ENCODE peak calls at places on chromosomes 11 and 22, in four cellular contexts. C is HepG2, I is GM12878, J is H1. W is an unnamed sample.

GRCh38 chr11:65912840-65913239 is 6.0 kb downstream of the C11orf68 start:
- DNase-seq in J (no peak), I (no peak), C (no peak), W (no peak)

GRCh38 chr11:119615003-119615878 is 113.8 kb downstream of the NECTIN1 start:
- DNase-seq in C (peak), I (peak), J (no peak), W (no peak)

GRCh38 chr11:114193730-114194674 is 102.2 kb upstream of the NNMT start:
- DNase-seq in J (no peak), I (no peak), C (no peak), W (no peak)

GRCh38 chr11:123103326-123103980 is 41.5 kb upstream of the HSPA8 start:
- DNase-seq in J (no peak), C (peak), I (no peak), W (peak)

GRCh38 chr11:1516273-1517067 is 29.9 kb upstream of the MOB2 start:
- DNase-seq in J (no peak), I (no peak), C (no peak), W (no peak)

GRCh38 chr22:20422271-20422958 is 15.2 kb downstream of the SCARF2 start:
- DNase-seq in J (no peak), C (no peak), I (no peak), W (no peak)

GRCh38 chr11:71269603-71270511 is 17.5 kb upstream of the SHANK2 start:
- DNase-seq in I (no peak), J (peak), C (no peak), W (no peak)

GRCh38 chr22:21726650-21727049 is 8.9 kb downstream of the YPEL1 start:
- DNase-seq in C (peak), J (peak), I (no peak), W (peak)

GRCh38 chr11:66113132-66113856 is 43.2 kb downstream of the PACS1 start:
- DNase-seq in I (no peak), J (no peak), C (peak), W (no peak)

GRCh38 chr11:129592191-129592590 is 216.5 kb downstream of the BARX2 start:
- DNase-seq in J (no peak), I (no peak), C (no peak), W (no peak)

GRCh38 chr11:122661182-122661945 is 5.8 kb downstream of the UBASH3B start:
- DNase-seq in C (no peak), I (no peak), J (no peak), W (no peak)

GRCh38 chr22:49632199-49633009 is 195.3 kb downstream of the BRD1 start:
- DNase-seq in C (peak), J (peak), I (no peak), W (peak)

GRCh38 chr11:3854977-3855807 is at the start of gene STIM1:
- DNase-seq in C (peak), I (peak), J (peak), W (peak)

GRCh38 chr11:3855808-3856491 is 486 bp downstream of the STIM1 start:
- DNase-seq in I (no peak), C (no peak), J (peak), W (no peak)

GRCh38 chr11:3853545-3853842 is 2.0 kb upstream of the STIM1 start:
- DNase-seq in C (no peak), J (no peak), I (no peak), W (no peak)

GRCh38 chr11:3853935-3854659 is 1.4 kb upstream of the STIM1 start:
- DNase-seq in J (no peak), I (peak), C (no peak), W (no peak)

DNA sequence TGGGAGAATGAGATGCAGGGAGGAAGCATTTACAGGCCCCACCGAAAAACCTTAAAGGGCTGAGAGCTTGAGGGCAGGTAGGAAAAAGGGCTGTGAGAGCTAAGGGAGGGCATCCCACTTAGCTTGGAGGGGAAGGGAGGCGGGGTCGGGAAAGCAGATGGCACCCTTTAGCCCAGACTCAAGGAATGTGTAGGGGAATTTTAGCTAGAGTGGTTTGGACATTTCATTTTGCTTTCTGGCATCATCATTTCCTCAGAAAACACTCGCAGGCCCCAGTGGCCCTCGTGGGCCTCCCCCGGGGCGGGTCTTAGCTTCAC is 846 bp upstream of the STIM1 start:
- DNase-seq in J (no peak), I (no peak), C (no peak), W (no peak)
- H3K4me3 ChIP-seq in J (peak), I (peak), C (peak), W (peak)

GRCh38 chr11:31110825-31111224 is 258.7 kb downstream of the DCDC1 start:
- DNase-seq in J (no peak), I (no peak), C (no peak), W (no peak)
- TF ChIP-seq ZNF274 in J (no peak), I (no peak), C (no peak), W (no peak)

GRCh38 chr22:40240671-40241070 is 62.9 kb downstream of the TNRC6B start:
- DNase-seq in J (no peak), I (no peak), C (no peak), W (no peak)
- TF ChIP-seq SUZ12 in J (no peak), I (no peak), C (no peak), W (no peak)

DNA sequence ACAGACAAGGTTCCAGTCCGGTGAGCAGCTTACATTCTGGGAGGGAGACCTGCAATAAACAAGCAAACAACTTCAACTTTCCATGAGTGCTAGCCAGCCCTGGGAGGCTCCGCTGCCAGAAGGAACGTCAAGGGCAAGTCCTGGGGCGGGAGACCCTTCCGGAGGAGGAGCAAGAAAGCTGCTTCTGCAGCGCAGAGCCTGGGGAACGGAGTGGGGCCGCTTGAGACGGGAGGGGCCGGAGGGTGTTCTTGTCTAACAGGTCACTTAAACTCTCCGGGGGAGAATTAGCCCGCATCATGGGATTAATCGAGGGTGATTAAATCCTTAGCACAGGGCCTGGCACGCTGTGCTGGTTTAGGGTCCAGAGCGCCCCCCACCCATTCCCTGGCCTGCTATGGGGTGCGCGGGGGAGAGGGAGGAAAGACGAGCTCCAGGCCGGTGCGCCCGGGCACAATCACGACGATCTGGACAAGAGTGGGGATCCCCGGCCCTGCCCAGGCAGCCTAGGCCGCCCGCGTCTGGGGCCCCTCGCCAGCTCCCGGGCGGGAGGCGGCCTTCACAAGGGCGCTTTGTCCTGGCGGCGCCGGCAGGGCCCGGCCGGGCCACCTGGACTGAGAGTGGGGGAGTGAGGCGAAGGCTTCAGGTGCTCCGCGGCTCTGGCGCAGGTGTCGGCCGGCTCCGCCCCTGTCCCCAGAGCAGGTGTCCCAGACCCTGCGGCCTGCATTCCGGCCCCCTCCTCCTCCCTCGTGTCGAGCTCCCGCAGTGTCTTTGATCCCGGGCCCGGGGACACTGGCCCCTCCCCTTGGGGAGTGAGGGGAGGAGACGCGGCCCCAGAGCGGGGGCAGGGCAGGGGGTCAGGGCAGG is 663 bp upstream of the LARGE2 start:
- DNase-seq in J (peak), C (peak), I (no peak), W (no peak)
- H3K4me3 ChIP-seq in J (peak), C (peak), I (no peak), W (peak)

DNA sequence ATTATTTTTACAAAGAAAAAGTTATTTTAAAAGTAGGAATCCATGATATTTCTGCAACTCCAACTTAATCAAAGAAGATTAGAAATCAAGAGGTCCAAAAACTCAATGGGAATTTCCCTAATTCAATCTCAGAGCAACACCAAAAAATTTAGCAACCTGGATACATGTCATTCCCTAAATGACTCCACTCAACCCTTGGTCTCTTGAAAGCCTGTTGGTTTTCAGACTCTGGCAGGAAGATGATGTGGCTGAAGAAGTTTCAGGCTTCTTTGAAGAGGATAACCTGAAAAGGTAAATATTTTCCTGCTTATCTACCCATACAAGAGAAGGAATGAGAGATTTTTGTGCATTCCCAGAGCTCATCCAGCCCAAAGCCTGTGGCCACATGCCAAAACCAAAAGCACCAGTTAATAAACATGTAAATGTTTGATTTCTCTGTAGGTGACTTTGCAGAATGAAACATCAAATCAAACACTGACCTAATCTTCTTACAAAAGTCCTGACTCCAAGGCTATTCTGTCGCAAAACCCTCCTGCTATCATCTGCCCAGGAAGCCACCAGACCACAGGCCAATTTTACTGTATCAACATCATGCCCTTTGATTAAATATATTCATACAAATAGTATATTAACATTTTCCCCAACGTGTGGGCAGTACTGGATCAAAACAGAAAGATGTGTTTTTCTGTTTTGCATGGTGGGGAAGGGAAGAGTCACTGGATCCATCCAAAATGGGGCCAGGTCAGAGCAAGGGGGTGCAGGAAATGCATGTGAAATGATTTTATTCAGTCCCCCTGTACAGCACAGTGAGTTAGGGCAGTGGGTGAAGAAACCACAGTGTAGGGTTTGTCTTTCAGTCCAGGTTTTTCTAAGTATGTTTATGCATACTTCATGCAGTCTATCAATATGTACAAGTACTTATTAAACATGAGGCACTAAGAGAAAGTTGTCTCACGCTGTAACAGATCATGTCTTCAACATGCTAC is 38.8 kb downstream of the SMCO4 start:
- DNase-seq in I (no peak), J (no peak), C (no peak), W (no peak)
- TF ChIP-seq ZNF274 in I (no peak), J (no peak), C (no peak), W (no peak)

W was measured in NT2/D1.